ENCODE peak calls at places on chromosome 20, in nine cellular contexts. One of them, this sample, is unnamed.

GRCh38 chr20:52076164-52076563 is 115.4 kb downstream of the ZFP64 start:
- DNase-seq in AG04450: no peak
- DNase-seq in AG09309: no peak
- DNase-seq in endodermal cell: no peak
- DNase-seq in AG10803: peak
- DNase-seq in fibroblast of mammary gland: no peak
- DNase-seq in heart right ventricle: no peak
- DNase-seq in CD4-positive, alpha-beta T cell: no peak
- DNase-seq in HL-60: no peak
- DNase-seq in this sample: no peak

GRCh38 chr20:3660262-3661059 is 2.7 kb downstream of the GFRA4 start:
- DNase-seq in endodermal cell: no peak
- DNase-seq in HL-60: no peak
- DNase-seq in fibroblast of mammary gland: no peak
- DNase-seq in AG10803: no peak
- DNase-seq in AG09309: no peak
- DNase-seq in heart right ventricle: no peak
- DNase-seq in AG04450: no peak
- DNase-seq in CD4-positive, alpha-beta T cell: no peak
- DNase-seq in this sample: no peak

GRCh38 chr20:48686238-48687096 is 141.3 kb downstream of the PREX1 start:
- DNase-seq in CD4-positive, alpha-beta T cell: no peak
- DNase-seq in endodermal cell: peak
- DNase-seq in AG09309: peak
- DNase-seq in HL-60: no peak
- DNase-seq in fibroblast of mammary gland: peak
- DNase-seq in AG04450: no peak
- DNase-seq in AG10803: peak
- DNase-seq in heart right ventricle: peak
- DNase-seq in this sample: no peak

GRCh38 chr20:2093200-2093781 is 8.3 kb upstream of the STK35 start:
- DNase-seq in HL-60: peak
- DNase-seq in AG10803: no peak
- DNase-seq in fibroblast of mammary gland: peak
- DNase-seq in AG09309: no peak
- DNase-seq in endodermal cell: peak
- DNase-seq in heart right ventricle: no peak
- DNase-seq in CD4-positive, alpha-beta T cell: no peak
- DNase-seq in AG04450: no peak
- DNase-seq in this sample: no peak

GRCh38 chr20:6966721-6967120 is 199.2 kb downstream of the BMP2 start:
- DNase-seq in AG09309: no peak
- DNase-seq in heart right ventricle: no peak
- DNase-seq in AG10803: no peak
- DNase-seq in AG04450: no peak
- DNase-seq in HL-60: no peak
- DNase-seq in CD4-positive, alpha-beta T cell: no peak
- DNase-seq in fibroblast of mammary gland: peak
- DNase-seq in endodermal cell: no peak
- DNase-seq in this sample: no peak

GRCh38 chr20:51360451-51361230 is 181.9 kb downstream of the NFATC2 start:
- DNase-seq in endodermal cell: no peak
- DNase-seq in AG04450: peak
- DNase-seq in CD4-positive, alpha-beta T cell: no peak
- DNase-seq in HL-60: no peak
- DNase-seq in AG10803: peak
- DNase-seq in heart right ventricle: no peak
- DNase-seq in fibroblast of mammary gland: peak
- DNase-seq in AG09309: peak
- DNase-seq in this sample: no peak

GRCh38 chr20:35463455-35464300 is 8.3 kb downstream of the CEP250 start:
- DNase-seq in AG09309: peak
- DNase-seq in AG10803: peak
- DNase-seq in endodermal cell: peak
- DNase-seq in AG04450: peak
- DNase-seq in HL-60: peak
- DNase-seq in fibroblast of mammary gland: peak
- DNase-seq in CD4-positive, alpha-beta T cell: peak
- DNase-seq in heart right ventricle: peak
- DNase-seq in this sample: no peak

GRCh38 chr20:40767530-40767924 is 78.5 kb upstream of the MAFB start:
- DNase-seq in CD4-positive, alpha-beta T cell: no peak
- DNase-seq in fibroblast of mammary gland: no peak
- DNase-seq in HL-60: no peak
- DNase-seq in AG10803: no peak
- DNase-seq in AG09309: no peak
- DNase-seq in AG04450: no peak
- DNase-seq in endodermal cell: peak
- DNase-seq in heart right ventricle: no peak
- DNase-seq in this sample: no peak

GRCh38 chr20:59620860-59621485 is 16.6 kb downstream of the PHACTR3 start:
- DNase-seq in endodermal cell: peak
- DNase-seq in AG10803: no peak
- DNase-seq in heart right ventricle: no peak
- DNase-seq in CD4-positive, alpha-beta T cell: no peak
- DNase-seq in AG09309: no peak
- DNase-seq in HL-60: no peak
- DNase-seq in AG04450: no peak
- DNase-seq in fibroblast of mammary gland: no peak
- DNase-seq in this sample: no peak

GRCh38 chr20:12414446-12415274 is 497.0 kb downstream of the BTBD3 start:
- DNase-seq in heart right ventricle: no peak
- DNase-seq in CD4-positive, alpha-beta T cell: no peak
- DNase-seq in fibroblast of mammary gland: no peak
- DNase-seq in AG09309: no peak
- DNase-seq in AG10803: no peak
- DNase-seq in AG04450: no peak
- DNase-seq in endodermal cell: no peak
- DNase-seq in HL-60: no peak
- DNase-seq in this sample: no peak

GRCh38 chr20:63795178-63795830 is 35.8 kb downstream of the ZBTB46 start:
- DNase-seq in CD4-positive, alpha-beta T cell: no peak
- DNase-seq in AG10803: no peak
- DNase-seq in AG09309: no peak
- DNase-seq in HL-60: no peak
- DNase-seq in heart right ventricle: no peak
- DNase-seq in endodermal cell: no peak
- DNase-seq in fibroblast of mammary gland: no peak
- DNase-seq in AG04450: no peak
- DNase-seq in this sample: no peak

GRCh38 chr20:57619053-57619831 is 984 bp downstream of the ZBP1 start:
- DNase-seq in CD4-positive, alpha-beta T cell: peak
- DNase-seq in AG09309: no peak
- DNase-seq in endodermal cell: no peak
- DNase-seq in heart right ventricle: no peak
- DNase-seq in AG04450: no peak
- DNase-seq in HL-60: peak
- DNase-seq in AG10803: no peak
- DNase-seq in fibroblast of mammary gland: no peak
- DNase-seq in this sample: peak

GRCh38 chr20:13325033-13325432 is 104.0 kb downstream of the ISM1 start:
- DNase-seq in heart right ventricle: no peak
- DNase-seq in endodermal cell: peak
- DNase-seq in fibroblast of mammary gland: peak
- DNase-seq in AG04450: no peak
- DNase-seq in HL-60: no peak
- DNase-seq in AG09309: no peak
- DNase-seq in CD4-positive, alpha-beta T cell: no peak
- DNase-seq in AG10803: peak
- DNase-seq in this sample: no peak

GRCh38 chr20:44711237-44711636 is 3.9 kb upstream of the CCN5 start:
- DNase-seq in fibroblast of mammary gland: peak
- DNase-seq in endodermal cell: no peak
- DNase-seq in AG04450: no peak
- DNase-seq in AG10803: no peak
- DNase-seq in HL-60: no peak
- DNase-seq in heart right ventricle: no peak
- DNase-seq in CD4-positive, alpha-beta T cell: no peak
- DNase-seq in AG09309: no peak
- DNase-seq in this sample: no peak

GRCh38 chr20:31587545-31588389 is 17.3 kb upstream of the ID1 start:
- DNase-seq in CD4-positive, alpha-beta T cell: no peak
- DNase-seq in AG09309: no peak
- DNase-seq in AG04450: no peak
- DNase-seq in AG10803: peak
- DNase-seq in fibroblast of mammary gland: peak
- DNase-seq in HL-60: no peak
- DNase-seq in endodermal cell: peak
- DNase-seq in heart right ventricle: peak
- DNase-seq in this sample: no peak

GRCh38 chr20:23048283-23049200 is 930 bp downstream of the THBD start:
- DNase-seq in AG04450: no peak
- DNase-seq in AG09309: no peak
- DNase-seq in heart right ventricle: peak
- DNase-seq in CD4-positive, alpha-beta T cell: no peak
- DNase-seq in fibroblast of mammary gland: peak
- DNase-seq in HL-60: peak
- DNase-seq in endodermal cell: peak
- DNase-seq in AG10803: peak
- DNase-seq in this sample: no peak

DNA sequence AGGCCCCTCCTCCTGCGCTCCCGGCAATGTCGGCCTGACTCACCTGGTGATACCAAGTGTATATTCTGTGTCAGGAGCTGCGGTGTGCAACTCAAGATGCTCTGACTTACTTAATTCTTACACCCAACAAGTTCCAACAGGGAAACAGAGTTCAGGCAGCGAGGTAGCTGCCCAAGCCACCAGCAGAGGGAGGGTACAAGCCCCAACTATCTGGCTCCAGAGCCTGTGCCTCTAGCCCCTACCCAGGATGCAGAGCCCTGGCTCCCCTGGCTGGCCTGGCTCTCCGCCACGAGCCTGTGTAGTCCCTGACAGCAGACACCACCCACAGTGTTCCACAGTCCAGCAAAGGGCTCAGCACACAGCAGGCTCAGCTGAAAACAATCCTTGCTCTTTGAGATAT is 34.9 kb downstream of the C20orf203 start:
- DNase-seq in HL-60: no peak
- DNase-seq in fibroblast of mammary gland: no peak
- DNase-seq in CD4-positive, alpha-beta T cell: no peak
- DNase-seq in AG09309: no peak
- DNase-seq in AG04450: no peak
- DNase-seq in AG10803: no peak
- DNase-seq in heart right ventricle: peak
- DNase-seq in endodermal cell: peak
- DNase-seq in this sample: no peak
- TF ChIP-seq CTCF in HL-60: no peak
- TF ChIP-seq CTCF in fibroblast of mammary gland: no peak
- TF ChIP-seq CTCF in CD4-positive, alpha-beta T cell: no peak
- TF ChIP-seq CTCF in AG09309: no peak
- TF ChIP-seq CTCF in AG04450: peak
- TF ChIP-seq CTCF in AG10803: no peak
- TF ChIP-seq CTCF in heart right ventricle: no peak
- TF ChIP-seq CTCF in endodermal cell: peak
- TF ChIP-seq CTCF in this sample: no peak

DNA sequence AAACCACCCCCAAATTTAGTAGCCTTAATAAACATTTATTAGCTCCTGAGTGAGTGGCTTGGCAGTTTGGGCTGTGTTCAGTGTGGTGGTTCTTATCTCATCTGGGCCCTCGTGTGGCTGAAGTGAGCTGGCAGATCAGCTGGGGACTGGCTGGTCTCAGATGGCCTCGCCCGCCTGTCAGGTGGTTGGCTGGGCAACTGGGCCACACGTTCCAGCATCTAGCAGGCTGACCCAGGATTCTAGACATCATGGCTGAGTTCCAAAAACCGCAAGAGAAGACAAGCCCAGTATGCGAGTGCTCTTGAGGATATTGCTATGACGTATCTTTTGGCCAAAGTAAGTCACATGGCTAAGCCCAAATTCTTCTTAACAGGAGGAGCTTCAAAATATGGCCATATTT is 28.9 kb downstream of the EIF2S2 start:
- DNase-seq in AG09309: peak
- DNase-seq in HL-60: no peak
- DNase-seq in AG04450: peak
- DNase-seq in heart right ventricle: peak
- DNase-seq in fibroblast of mammary gland: peak
- DNase-seq in CD4-positive, alpha-beta T cell: no peak
- DNase-seq in AG10803: peak
- DNase-seq in endodermal cell: no peak
- DNase-seq in this sample: no peak
- TF ChIP-seq CTCF in AG09309: peak
- TF ChIP-seq CTCF in HL-60: no peak
- TF ChIP-seq CTCF in AG04450: no peak
- TF ChIP-seq CTCF in heart right ventricle: no peak
- TF ChIP-seq CTCF in fibroblast of mammary gland: peak
- TF ChIP-seq CTCF in CD4-positive, alpha-beta T cell: no peak
- TF ChIP-seq CTCF in AG10803: peak
- TF ChIP-seq CTCF in endodermal cell: peak
- TF ChIP-seq CTCF in this sample: no peak

GRCh38 chr20:11132819-11133341 is 459.1 kb upstream of the JAG1 start:
- DNase-seq in CD4-positive, alpha-beta T cell: no peak
- DNase-seq in AG09309: no peak
- DNase-seq in AG10803: no peak
- DNase-seq in HL-60: no peak
- DNase-seq in endodermal cell: no peak
- DNase-seq in AG04450: no peak
- DNase-seq in fibroblast of mammary gland: no peak
- DNase-seq in heart right ventricle: no peak
- DNase-seq in this sample: no peak
- TF ChIP-seq CTCF in CD4-positive, alpha-beta T cell: no peak
- TF ChIP-seq CTCF in AG09309: no peak
- TF ChIP-seq CTCF in AG10803: no peak
- TF ChIP-seq CTCF in HL-60: no peak
- TF ChIP-seq CTCF in endodermal cell: no peak
- TF ChIP-seq CTCF in AG04450: no peak
- TF ChIP-seq CTCF in fibroblast of mammary gland: no peak
- TF ChIP-seq CTCF in heart right ventricle: no peak
- TF ChIP-seq CTCF in this sample: no peak

GRCh38 chr20:33667245-33668086 is 723 bp downstream of the ACTL10 start:
- DNase-seq in endodermal cell: peak
- DNase-seq in fibroblast of mammary gland: peak
- DNase-seq in AG10803: peak
- DNase-seq in CD4-positive, alpha-beta T cell: no peak
- DNase-seq in AG04450: no peak
- DNase-seq in AG09309: no peak
- DNase-seq in heart right ventricle: peak
- DNase-seq in HL-60: peak
- DNase-seq in this sample: peak

GRCh38 chr20:33668087-33668790 is 1.5 kb downstream of the ACTL10 start:
- DNase-seq in CD4-positive, alpha-beta T cell: peak
- DNase-seq in heart right ventricle: peak
- DNase-seq in AG09309: no peak
- DNase-seq in AG10803: no peak
- DNase-seq in HL-60: peak
- DNase-seq in endodermal cell: peak
- DNase-seq in fibroblast of mammary gland: no peak
- DNase-seq in AG04450: no peak
- DNase-seq in this sample: no peak

GRCh38 chr20:33668791-33669155 is 2.0 kb downstream of the ACTL10 start:
- DNase-seq in heart right ventricle: no peak
- DNase-seq in AG09309: no peak
- DNase-seq in HL-60: no peak
- DNase-seq in fibroblast of mammary gland: no peak
- DNase-seq in CD4-positive, alpha-beta T cell: no peak
- DNase-seq in AG10803: no peak
- DNase-seq in endodermal cell: no peak
- DNase-seq in AG04450: no peak
- DNase-seq in this sample: no peak

GRCh38 chr20:33664762-33665144 is 2.0 kb upstream of the ACTL10 start:
- DNase-seq in CD4-positive, alpha-beta T cell: no peak
- DNase-seq in endodermal cell: no peak
- DNase-seq in heart right ventricle: no peak
- DNase-seq in AG10803: no peak
- DNase-seq in HL-60: no peak
- DNase-seq in AG09309: no peak
- DNase-seq in fibroblast of mammary gland: peak
- DNase-seq in AG04450: no peak
- DNase-seq in this sample: no peak

GRCh38 chr20:33666293-33667244 is at the start of gene ACTL10:
- DNase-seq in CD4-positive, alpha-beta T cell: peak
- DNase-seq in AG09309: peak
- DNase-seq in endodermal cell: peak
- DNase-seq in heart right ventricle: peak
- DNase-seq in fibroblast of mammary gland: peak
- DNase-seq in HL-60: peak
- DNase-seq in AG10803: peak
- DNase-seq in AG04450: peak
- DNase-seq in this sample: peak
- TF ChIP-seq CTCF in CD4-positive, alpha-beta T cell: no peak
- TF ChIP-seq CTCF in AG09309: peak
- TF ChIP-seq CTCF in endodermal cell: peak
- TF ChIP-seq CTCF in heart right ventricle: no peak
- TF ChIP-seq CTCF in fibroblast of mammary gland: peak
- TF ChIP-seq CTCF in HL-60: no peak
- TF ChIP-seq CTCF in AG10803: peak
- TF ChIP-seq CTCF in AG04450: peak
- TF ChIP-seq CTCF in this sample: no peak